ENCODE peak calls at places on chromosomes 16 and 17, in seven cellular contexts. Q is Panc1; S is heart right ventricle; A is HFF-Myc; Y is psoas muscle; P is CD8-positive, alpha-beta T cell; Z is hepatocyte. J is an unnamed sample.

GRCh38 chr17:29930399-29931010 is 477 bp upstream of the SSH2 start:
- DNase-seq in Q (no peak), S (no peak), A (no peak), Y (no peak), P (no peak), Z (no peak), J (no peak)

GRCh38 chr17:31321481-31321880 is at the start of gene EVI2A:
- DNase-seq in Q (no peak), S (peak), A (peak), Y (no peak), P (peak), Z (no peak), J (peak)

GRCh38 chr16:35516971-35517370 is 2057.6 kb downstream of the TP53TG3F start:
- DNase-seq in Q (no peak), S (no peak), A (no peak), Y (no peak), P (no peak), Z (no peak), J (no peak)

GRCh38 chr17:64662774-64663367 is 764 bp upstream of the SMURF2 start:
- DNase-seq in Q (no peak), S (no peak), A (no peak), Y (no peak), P (no peak), Z (no peak), J (no peak)

GRCh38 chr17:8935194-8935593 is 30.3 kb downstream of the PIK3R5 start:
- DNase-seq in Q (no peak), S (no peak), A (no peak), Y (no peak), P (peak), Z (no peak), J (no peak)

GRCh38 chr17:35918665-35919064 is 11.9 kb downstream of the RDM1 start:
- DNase-seq in Q (no peak), S (no peak), A (no peak), Y (no peak), P (no peak), Z (no peak), J (no peak)

GRCh38 chr17:69637399-69638165 is 223.1 kb downstream of the MAP2K6 start:
- DNase-seq in Q (no peak), S (peak), A (no peak), Y (no peak), P (no peak), Z (no peak), J (no peak)

GRCh38 chr17:74563358-74563757 is 4.0 kb downstream of the CD300H start:
- DNase-seq in Q (no peak), S (no peak), A (no peak), Y (no peak), P (no peak), Z (no peak), J (no peak)

GRCh38 chr16:17325744-17326143 is 145.0 kb downstream of the XYLT1 start:
- DNase-seq in Q (no peak), S (no peak), A (no peak), Y (no peak), P (no peak), Z (no peak), J (no peak)

GRCh38 chr17:76643553-76644148 is at the start of gene ST6GALNAC1:
- DNase-seq in Q (no peak), S (peak), A (no peak), Y (no peak), P (peak), Z (peak), J (no peak)

GRCh38 chr16:982152-983043 is 828 bp downstream of the SOX8 start:
- DNase-seq in Q (no peak), S (no peak), A (no peak), Y (no peak), P (no peak), Z (no peak), J (no peak)

GRCh38 chr16:31088459-31089183 is at the start of gene PRSS53:
- DNase-seq in Q (no peak), S (no peak), A (no peak), Y (peak), P (no peak), Z (no peak), J (no peak)

GRCh38 chr16:54651851-54652770 is 278.6 kb upstream of the IRX5 start:
- DNase-seq in Q (no peak), S (no peak), A (no peak), Y (no peak), P (no peak), Z (no peak), J (no peak)

GRCh38 chr16:88807626-88808453 is 3.9 kb downstream of the APRT start:
- DNase-seq in Q (no peak), S (no peak), A (no peak), Y (peak), P (no peak), Z (no peak), J (no peak)

GRCh38 chr16:3017806-3018506 is at the start of gene CLDN6:
- DNase-seq in Q (no peak), S (no peak), A (no peak), Y (no peak), P (peak), Z (peak), J (no peak)

GRCh38 chr16:10923650-10924214 is 18.5 kb downstream of the DEXI start:
- DNase-seq in Q (no peak), S (peak), A (no peak), Y (peak), P (no peak), Z (no peak), J (no peak)

GRCh38 chr16:12124742-12125141 is 148.2 kb downstream of the SNX29 start:
- DNase-seq in Q (no peak), S (no peak), A (no peak), Y (no peak), P (no peak), Z (no peak), J (no peak)

GRCh38 chr16:55542459-55543082 is 23.9 kb upstream of the CAPNS2 start:
- DNase-seq in Q (no peak), S (no peak), A (peak), Y (no peak), P (no peak), Z (no peak), J (no peak)

GRCh38 chr17:62179525-62180161 is 114.6 kb upstream of the MED13 start:
- DNase-seq in Q (peak), S (no peak), A (peak), Y (no peak), P (no peak), Z (peak), J (no peak)

GRCh38 chr16:4404967-4405696 is 11.3 kb downstream of the CORO7 start:
- DNase-seq in Q (no peak), S (no peak), A (no peak), Y (no peak), P (no peak), Z (no peak), J (no peak)

GRCh38 chr16:23316634-23317265 is 14.6 kb downstream of the SCNN1B start:
- DNase-seq in Q (no peak), S (no peak), A (no peak), Y (no peak), P (no peak), Z (no peak), J (no peak)

GRCh38 chr16:75305364-75306101 is 54.1 kb upstream of the BCAR1 start:
- DNase-seq in Q (peak), S (peak), A (peak), Y (peak), P (peak), Z (peak), J (no peak)

GRCh38 chr16:1545044-1545736 is 11.7 kb downstream of the TMEM204 start:
- DNase-seq in Q (no peak), S (peak), A (no peak), Y (peak), P (no peak), Z (no peak), J (no peak)

GRCh38 chr17:49581645-49581992 is 5.9 kb downstream of the NXPH3 start:
- DNase-seq in Q (no peak), S (no peak), A (no peak), Y (peak), P (no peak), Z (no peak), J (no peak)

GRCh38 chr17:49779730-49780220 is 8.7 kb upstream of the KAT7 start:
- DNase-seq in Q (peak), S (peak), A (no peak), Y (no peak), P (no peak), Z (peak), J (peak)

GRCh38 chr16:10605636-10606035 is 25.2 kb upstream of the EMP2 start:
- DNase-seq in Q (no peak), S (no peak), A (no peak), Y (no peak), P (no peak), Z (no peak), J (no peak)

GRCh38 chr17:21081967-21082366 is 39.2 kb upstream of the USP22 start:
- DNase-seq in Q (no peak), S (no peak), A (no peak), Y (no peak), P (no peak), Z (no peak), J (no peak)

GRCh38 chr17:45096141-45096540 is 35.0 kb downstream of the NMT1 start:
- DNase-seq in Q (no peak), S (no peak), A (no peak), Y (no peak), P (no peak), Z (peak), J (no peak)

GRCh38 chr17:29911641-29912177 is 18.3 kb downstream of the SSH2 start:
- DNase-seq in Q (no peak), S (no peak), A (no peak), Y (no peak), P (no peak), Z (no peak), J (no peak)

GRCh38 chr16:84950906-84951305 is 60.4 kb downstream of the ZDHHC7 start:
- DNase-seq in Q (no peak), S (no peak), A (no peak), Y (no peak), P (peak), Z (no peak), J (no peak)

GRCh38 chr17:60165223-60165622 is 15.4 kb downstream of the CA4 start:
- DNase-seq in Q (no peak), S (no peak), A (no peak), Y (no peak), P (no peak), Z (no peak), J (no peak)

GRCh38 chr17:60164697-60165096 is 14.9 kb downstream of the CA4 start:
- DNase-seq in Q (no peak), S (no peak), A (no peak), Y (no peak), P (no peak), Z (no peak), J (no peak)

GRCh38 chr17:60161598-60162330 is 12.0 kb downstream of the CA4 start:
- DNase-seq in Q (no peak), S (no peak), A (no peak), Y (no peak), P (no peak), Z (peak), J (peak)

GRCh38 chr17:60164164-60164563 is 14.4 kb downstream of the CA4 start:
- DNase-seq in Q (no peak), S (no peak), A (no peak), Y (no peak), P (no peak), Z (no peak), J (no peak)

GRCh38 chr17:60163108-60163784 is 13.5 kb downstream of the CA4 start:
- DNase-seq in Q (no peak), S (peak), A (no peak), Y (no peak), P (no peak), Z (peak), J (no peak)
- TF ChIP-seq CTCF in Q (peak), S (peak), A (peak), Y (no peak), P (no peak), Z (no peak), J (no peak)

DNA sequence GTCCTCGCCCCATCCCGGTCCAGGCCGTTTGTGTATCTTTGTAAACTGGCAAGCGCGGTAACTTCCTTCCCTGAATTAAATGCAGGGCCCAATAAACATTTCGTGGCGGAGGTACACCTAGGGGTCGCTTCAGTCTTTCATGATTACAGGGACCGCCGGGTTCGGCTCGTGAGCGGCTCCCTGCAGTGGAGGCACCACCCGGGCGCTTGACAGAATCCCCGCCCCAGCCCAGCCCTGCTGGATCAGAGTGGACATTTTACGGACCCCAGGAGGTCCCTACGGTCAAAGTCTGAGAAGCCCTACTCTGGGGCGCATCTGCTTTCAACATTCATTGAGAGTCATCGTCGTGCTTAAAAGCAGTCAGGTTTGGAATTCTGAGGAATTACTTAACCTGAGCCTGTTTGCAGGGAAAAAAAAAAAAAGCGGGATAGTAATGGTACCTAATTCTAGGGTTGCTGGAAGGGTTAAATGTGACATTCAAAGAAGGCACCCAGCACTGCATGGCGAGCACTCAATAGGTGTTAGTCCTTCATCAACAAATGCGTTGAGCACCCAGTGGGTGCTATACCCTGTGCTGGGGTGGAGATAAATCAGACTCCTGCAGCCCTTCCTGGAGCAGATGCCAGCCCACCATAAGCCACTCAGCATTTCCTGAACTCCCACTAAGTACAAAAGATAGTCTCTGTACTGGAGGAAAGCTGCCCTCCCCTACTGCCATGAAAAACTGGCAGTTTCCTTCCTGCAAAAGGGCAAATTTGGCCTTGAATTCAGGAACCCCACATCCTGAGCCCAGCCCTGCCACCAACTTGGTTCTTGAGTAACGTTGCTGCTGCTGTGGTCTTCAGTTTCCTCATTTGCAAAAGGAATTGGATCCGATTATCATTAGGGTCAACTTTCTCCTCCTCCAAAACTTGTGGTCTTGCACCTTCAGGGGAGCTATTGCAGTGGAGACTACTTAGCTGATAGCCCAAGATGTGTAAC is 658 bp upstream of the DUSP3 start:
- DNase-seq in Q (no peak), S (no peak), A (no peak), Y (no peak), P (no peak), Z (no peak), J (no peak)
- TF ChIP-seq CTCF in Q (no peak), S (no peak), A (no peak), Y (no peak), P (no peak), Z (no peak), J (no peak)

GRCh38 chr16:81403601-81404391 is 40.8 kb upstream of the CMIP start:
- DNase-seq in Q (peak), S (peak), A (no peak), Y (peak), P (peak), Z (peak), J (peak)
- TF ChIP-seq CTCF in Q (peak), S (peak), A (peak), Y (peak), P (peak), Z (peak), J (peak)

GRCh38 chr16:80717611-80718010 is 86.8 kb downstream of the CDYL2 start:
- DNase-seq in Q (no peak), S (no peak), A (no peak), Y (no peak), P (no peak), Z (no peak), J (no peak)
- TF ChIP-seq CTCF in Q (no peak), S (no peak), A (no peak), Y (no peak), P (no peak), Z (no peak), J (no peak)

GRCh38 chr17:51373489-51374194 is 113.3 kb downstream of the UTP18 start:
- DNase-seq in Q (no peak), S (no peak), A (no peak), Y (no peak), P (no peak), Z (no peak), J (no peak)

GRCh38 chr17:51366866-51367265 is 106.5 kb downstream of the UTP18 start:
- DNase-seq in Q (no peak), S (no peak), A (no peak), Y (no peak), P (no peak), Z (no peak), J (no peak)

GRCh38 chr17:51372345-51373004 is 112.1 kb downstream of the UTP18 start:
- DNase-seq in Q (no peak), S (peak), A (no peak), Y (no peak), P (no peak), Z (peak), J (peak)

GRCh38 chr17:51374220-51374619 is 113.9 kb downstream of the UTP18 start:
- DNase-seq in Q (no peak), S (no peak), A (no peak), Y (no peak), P (no peak), Z (no peak), J (no peak)

DNA sequence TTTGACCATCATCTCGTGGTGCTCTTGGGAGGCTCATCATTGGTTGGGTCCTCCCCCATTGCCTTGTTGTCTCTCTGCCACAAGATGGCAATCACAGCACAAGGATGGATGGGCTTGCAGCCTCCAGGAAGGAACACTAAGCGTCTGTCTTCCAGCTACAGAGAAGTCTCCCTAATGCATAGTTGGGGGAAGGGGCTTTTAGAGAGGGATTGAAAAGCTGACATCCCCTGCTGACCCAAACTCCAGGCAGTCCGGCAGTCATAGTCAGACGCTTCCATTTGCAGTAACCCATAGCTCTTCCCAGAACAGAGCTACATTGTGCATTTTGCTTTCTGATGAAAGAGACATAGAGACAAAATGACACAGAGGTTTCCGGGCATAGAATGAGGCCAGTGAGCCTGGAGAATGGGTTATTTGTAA is 111.4 kb downstream of the UTP18 start:
- DNase-seq in Q (peak), S (peak), A (no peak), Y (no peak), P (no peak), Z (peak), J (peak)
- TF ChIP-seq CTCF in Q (peak), S (peak), A (peak), Y (peak), P (peak), Z (peak), J (no peak)